ENCODE peak calls at places on chromosomes 13 and 19, in nine cellular contexts. J is amniotic stem cell; N is K562; Z is left cardiac atrium; R is COR-L47; I is T-helper 2 cell; T is IMR-90; X is amniotic epithelial cell; A is activated CD4-positive, alpha-beta T cell treated with anti-CD3 and anti-CD28 coated beads, Interleukin-2, amount 50 U/mL, for 1 hour. P is an unnamed sample.

GRCh38 chr13:99276706-99277105 is 18.5 kb upstream of the GPR18 start:
- DNase-seq in J (no peak), N (no peak), Z (no peak), R (no peak), I (no peak), T (no peak), X (no peak), A (no peak), P (no peak)

GRCh38 chr13:54989418-54989817 is 1960.8 kb downstream of the OLFM4 start:
- DNase-seq in J (no peak), N (no peak), Z (no peak), R (no peak), I (no peak), T (no peak), X (no peak), A (no peak), P (no peak)

GRCh38 chr13:103812558-103812957 is 746.3 kb upstream of the SLC10A2 start:
- DNase-seq in J (no peak), N (no peak), Z (no peak), R (no peak), I (no peak), T (no peak), X (no peak), A (no peak), P (no peak)

GRCh38 chr13:20174656-20175405 is 14.0 kb upstream of the GJA3 start:
- DNase-seq in J (peak), N (peak), Z (peak), R (no peak), I (no peak), T (peak), X (peak), A (peak), P (peak)

GRCh38 chr13:61247149-61247936 is 168.3 kb downstream of the PCDH20 start:
- DNase-seq in J (no peak), N (no peak), Z (no peak), R (no peak), I (no peak), T (no peak), X (no peak), A (no peak), P (no peak)

GRCh38 chr19:13190781-13191540 is 40.8 kb downstream of the IER2 start:
- DNase-seq in J (no peak), N (peak), Z (no peak), R (no peak), I (no peak), T (no peak), X (no peak), A (no peak), P (peak)

GRCh38 chr19:4069331-4069959 is 2.7 kb upstream of the ZBTB7A start:
- DNase-seq in J (no peak), N (no peak), Z (peak), R (no peak), I (no peak), T (no peak), X (no peak), A (peak), P (no peak)

GRCh38 chr19:2823646-2824045 is 4.0 kb downstream of the ZNF554 start:
- DNase-seq in J (no peak), N (no peak), Z (no peak), R (no peak), I (no peak), T (no peak), X (no peak), A (no peak), P (no peak)

GRCh38 chr13:45807520-45808099 is 43.9 kb downstream of the SIAH3 start:
- DNase-seq in J (peak), N (peak), Z (no peak), R (peak), I (no peak), T (peak), X (peak), A (peak), P (peak)

GRCh38 chr13:69597088-69597487 is 510.5 kb upstream of the ATXN8OS start:
- DNase-seq in J (no peak), N (no peak), Z (no peak), R (no peak), I (no peak), T (no peak), X (no peak), A (no peak), P (no peak)

GRCh38 chr19:41930926-41931592 is 2.8 kb upstream of the ERFL start:
- DNase-seq in J (no peak), N (no peak), Z (no peak), R (peak), I (no peak), T (no peak), X (no peak), A (no peak), P (no peak)

GRCh38 chr13:29905845-29906244 is 55.4 kb upstream of the UBL3 start:
- DNase-seq in J (no peak), N (no peak), Z (no peak), R (no peak), I (no peak), T (peak), X (peak), A (no peak), P (peak)

P was measured in hepatocyte.